ENCODE peak calls at places on chromosomes 13 and 19, in eight cellular contexts. One of them, this sample, is unnamed. For H3K36me3 and H3K4me1, the result is how much of the 10 kb centered on the place peaks cover.

GRCh38 chr19:16315825-16316505 is 8.7 kb upstream of the KLF2 start:
- DNase-seq in heart right ventricle: peak
- DNase-seq in cardiac muscle cell: peak
- DNase-seq in trophoblast cell: peak
- DNase-seq in stomach: no peak
- DNase-seq in astrocyte: peak
- DNase-seq in CD4-positive, CD25-positive, alpha-beta regulatory T cell: no peak
- DNase-seq in heart left ventricle: no peak
- DNase-seq in this sample: no peak

GRCh38 chr19:41951686-41952172 is 7.4 kb downstream of the RABAC1 start:
- DNase-seq in trophoblast cell: peak
- DNase-seq in astrocyte: peak
- DNase-seq in heart right ventricle: peak
- DNase-seq in CD4-positive, CD25-positive, alpha-beta regulatory T cell: peak
- DNase-seq in stomach: peak
- DNase-seq in heart left ventricle: peak
- DNase-seq in cardiac muscle cell: peak
- DNase-seq in this sample: peak

GRCh38 chr19:5803752-5804515 is 933 bp upstream of the NRTN start:
- DNase-seq in CD4-positive, CD25-positive, alpha-beta regulatory T cell: peak
- DNase-seq in heart left ventricle: peak
- DNase-seq in heart right ventricle: peak
- DNase-seq in trophoblast cell: peak
- DNase-seq in cardiac muscle cell: peak
- DNase-seq in astrocyte: peak
- DNase-seq in stomach: peak
- DNase-seq in this sample: peak

GRCh38 chr13:79512950-79513349 is 32.0 kb downstream of the NDFIP2 start:
- DNase-seq in cardiac muscle cell: no peak
- DNase-seq in astrocyte: no peak
- DNase-seq in stomach: no peak
- DNase-seq in heart right ventricle: no peak
- DNase-seq in CD4-positive, CD25-positive, alpha-beta regulatory T cell: no peak
- DNase-seq in heart left ventricle: no peak
- DNase-seq in trophoblast cell: no peak
- DNase-seq in this sample: no peak

GRCh38 chr13:98785405-98785804 is 32.9 kb upstream of the SLC15A1 start:
- DNase-seq in stomach: no peak
- DNase-seq in astrocyte: no peak
- DNase-seq in heart left ventricle: no peak
- DNase-seq in heart right ventricle: no peak
- DNase-seq in trophoblast cell: no peak
- DNase-seq in CD4-positive, CD25-positive, alpha-beta regulatory T cell: no peak
- DNase-seq in cardiac muscle cell: no peak
- DNase-seq in this sample: no peak

GRCh38 chr13:40200273-40200978 is 466.0 kb downstream of the FOXO1 start:
- DNase-seq in heart left ventricle: no peak
- DNase-seq in astrocyte: no peak
- DNase-seq in CD4-positive, CD25-positive, alpha-beta regulatory T cell: no peak
- DNase-seq in heart right ventricle: no peak
- DNase-seq in cardiac muscle cell: no peak
- DNase-seq in trophoblast cell: no peak
- DNase-seq in stomach: no peak
- DNase-seq in this sample: no peak

GRCh38 chr13:26784704-26785639 is 24.4 kb upstream of the GPR12 start:
- DNase-seq in trophoblast cell: no peak
- DNase-seq in heart right ventricle: no peak
- DNase-seq in astrocyte: no peak
- DNase-seq in stomach: no peak
- DNase-seq in CD4-positive, CD25-positive, alpha-beta regulatory T cell: no peak
- DNase-seq in cardiac muscle cell: no peak
- DNase-seq in heart left ventricle: no peak
- DNase-seq in this sample: no peak

GRCh38 chr13:79936368-79937136 is 404.4 kb downstream of the SPRY2 start:
- DNase-seq in cardiac muscle cell: no peak
- DNase-seq in trophoblast cell: peak
- DNase-seq in heart left ventricle: no peak
- DNase-seq in CD4-positive, CD25-positive, alpha-beta regulatory T cell: no peak
- DNase-seq in astrocyte: peak
- DNase-seq in stomach: no peak
- DNase-seq in heart right ventricle: no peak
- DNase-seq in this sample: no peak

GRCh38 chr19:33718668-33719259 is 77.9 kb upstream of the KCTD15 start:
- DNase-seq in trophoblast cell: no peak
- DNase-seq in astrocyte: no peak
- DNase-seq in heart left ventricle: no peak
- DNase-seq in CD4-positive, CD25-positive, alpha-beta regulatory T cell: no peak
- DNase-seq in stomach: no peak
- DNase-seq in heart right ventricle: no peak
- DNase-seq in cardiac muscle cell: no peak
- DNase-seq in this sample: no peak

GRCh38 chr19:3366104-3366760 is at the start of gene NFIC:
- DNase-seq in CD4-positive, CD25-positive, alpha-beta regulatory T cell: no peak
- DNase-seq in stomach: peak
- DNase-seq in heart left ventricle: peak
- DNase-seq in trophoblast cell: peak
- DNase-seq in cardiac muscle cell: peak
- DNase-seq in astrocyte: peak
- DNase-seq in heart right ventricle: peak
- DNase-seq in this sample: peak

GRCh38 chr13:28558126-28558525 is 63.2 kb upstream of the FLT1 start:
- DNase-seq in cardiac muscle cell: no peak
- DNase-seq in heart right ventricle: no peak
- DNase-seq in astrocyte: peak
- DNase-seq in stomach: no peak
- DNase-seq in heart left ventricle: no peak
- DNase-seq in trophoblast cell: no peak
- DNase-seq in CD4-positive, CD25-positive, alpha-beta regulatory T cell: no peak
- DNase-seq in this sample: no peak

GRCh38 chr13:98299243-98299953 is 122.3 kb upstream of the RNF113B start:
- DNase-seq in CD4-positive, CD25-positive, alpha-beta regulatory T cell: no peak
- DNase-seq in heart right ventricle: no peak
- DNase-seq in trophoblast cell: no peak
- DNase-seq in stomach: no peak
- DNase-seq in heart left ventricle: no peak
- DNase-seq in cardiac muscle cell: no peak
- DNase-seq in astrocyte: no peak
- DNase-seq in this sample: no peak

GRCh38 chr13:97441414-97441813 is 7.4 kb downstream of the RAP2A start:
- DNase-seq in trophoblast cell: no peak
- DNase-seq in stomach: no peak
- DNase-seq in cardiac muscle cell: no peak
- DNase-seq in CD4-positive, CD25-positive, alpha-beta regulatory T cell: no peak
- DNase-seq in heart left ventricle: no peak
- DNase-seq in heart right ventricle: no peak
- DNase-seq in astrocyte: no peak
- DNase-seq in this sample: no peak

GRCh38 chr19:18932216-18932841 is 8.7 kb downstream of the HOMER3 start:
- DNase-seq in astrocyte: no peak
- DNase-seq in trophoblast cell: peak
- DNase-seq in stomach: peak
- DNase-seq in heart right ventricle: peak
- DNase-seq in CD4-positive, CD25-positive, alpha-beta regulatory T cell: peak
- DNase-seq in cardiac muscle cell: peak
- DNase-seq in heart left ventricle: peak
- DNase-seq in this sample: peak
- H3K36me3 ChIP-seq in astrocyte: under half
- H3K36me3 ChIP-seq in trophoblast cell: half or more
- H3K36me3 ChIP-seq in stomach: half or more
- H3K36me3 ChIP-seq in heart right ventricle: under half
- H3K36me3 ChIP-seq in CD4-positive, CD25-positive, alpha-beta regulatory T cell: under half
- H3K36me3 ChIP-seq in cardiac muscle cell: under half
- H3K36me3 ChIP-seq in heart left ventricle: under half
- H3K36me3 ChIP-seq in this sample: under half

DNA sequence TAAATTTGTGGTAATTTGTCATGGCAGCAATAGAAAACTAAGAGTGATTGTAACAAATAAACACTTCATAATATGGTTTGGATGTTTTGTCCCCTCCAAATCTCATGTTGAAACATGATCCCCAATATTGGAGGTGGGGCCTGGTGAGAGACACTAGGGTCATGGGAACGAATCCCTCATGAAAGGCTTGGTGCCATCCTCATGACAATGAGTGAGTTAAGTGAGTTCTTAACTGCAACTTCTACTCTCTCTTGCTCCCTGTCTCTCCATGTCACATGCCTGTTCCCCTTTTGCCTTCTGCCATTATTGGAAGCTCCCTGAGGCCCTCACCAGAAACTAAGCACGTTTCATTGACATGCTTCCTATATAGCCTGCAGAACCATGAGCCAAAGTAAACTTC is 1233.2 kb downstream of the OLFM4 start:
- DNase-seq in stomach: no peak
- DNase-seq in cardiac muscle cell: no peak
- DNase-seq in CD4-positive, CD25-positive, alpha-beta regulatory T cell: no peak
- DNase-seq in heart left ventricle: no peak
- DNase-seq in heart right ventricle: no peak
- DNase-seq in trophoblast cell: no peak
- DNase-seq in astrocyte: no peak
- DNase-seq in this sample: no peak
- H3K4me1 ChIP-seq in stomach: under half
- H3K4me1 ChIP-seq in cardiac muscle cell: under half
- H3K4me1 ChIP-seq in CD4-positive, CD25-positive, alpha-beta regulatory T cell: under half
- H3K4me1 ChIP-seq in heart left ventricle: under half
- H3K4me1 ChIP-seq in heart right ventricle: under half
- H3K4me1 ChIP-seq in trophoblast cell: under half
- H3K4me1 ChIP-seq in astrocyte: under half
- H3K4me1 ChIP-seq in this sample: under half

DNA sequence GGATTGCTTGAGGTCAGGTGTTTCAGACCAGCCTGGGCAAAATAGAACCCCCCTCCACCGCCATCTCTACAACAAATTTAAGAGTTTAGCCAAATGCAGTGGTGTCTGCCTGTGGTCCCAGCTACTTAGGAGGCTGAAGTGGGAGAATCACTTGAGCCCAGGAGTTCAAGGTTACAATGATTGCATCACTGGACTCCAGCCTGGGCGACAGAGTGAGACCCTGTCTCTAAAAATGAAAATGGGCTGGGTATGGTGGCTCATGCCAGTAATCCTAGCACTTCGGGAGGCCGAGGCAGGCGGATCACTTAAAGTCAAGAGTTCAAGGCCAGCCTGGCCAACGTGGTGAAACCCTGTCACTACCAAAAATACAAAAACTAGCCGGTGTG is 9.7 kb downstream of the CNN1 start:
- DNase-seq in stomach: no peak
- DNase-seq in heart right ventricle: no peak
- DNase-seq in astrocyte: no peak
- DNase-seq in trophoblast cell: no peak
- DNase-seq in heart left ventricle: no peak
- DNase-seq in CD4-positive, CD25-positive, alpha-beta regulatory T cell: no peak
- DNase-seq in cardiac muscle cell: no peak
- DNase-seq in this sample: no peak
- H3K36me3 ChIP-seq in stomach: half or more
- H3K36me3 ChIP-seq in heart right ventricle: under half
- H3K36me3 ChIP-seq in astrocyte: under half
- H3K36me3 ChIP-seq in trophoblast cell: half or more
- H3K36me3 ChIP-seq in heart left ventricle: under half
- H3K36me3 ChIP-seq in CD4-positive, CD25-positive, alpha-beta regulatory T cell: under half
- H3K36me3 ChIP-seq in cardiac muscle cell: under half
- H3K36me3 ChIP-seq in this sample: under half

GRCh38 chr19:19599190-19599535 is 19.3 kb downstream of the PBX4 start:
- DNase-seq in trophoblast cell: no peak
- DNase-seq in heart left ventricle: no peak
- DNase-seq in heart right ventricle: no peak
- DNase-seq in CD4-positive, CD25-positive, alpha-beta regulatory T cell: no peak
- DNase-seq in astrocyte: no peak
- DNase-seq in stomach: no peak
- DNase-seq in cardiac muscle cell: no peak
- DNase-seq in this sample: no peak
- H3K4me1 ChIP-seq in trophoblast cell: under half
- H3K4me1 ChIP-seq in heart left ventricle: under half
- H3K4me1 ChIP-seq in heart right ventricle: under half
- H3K4me1 ChIP-seq in CD4-positive, CD25-positive, alpha-beta regulatory T cell: half or more
- H3K4me1 ChIP-seq in astrocyte: under half
- H3K4me1 ChIP-seq in stomach: under half
- H3K4me1 ChIP-seq in cardiac muscle cell: under half
- H3K4me1 ChIP-seq in this sample: under half

GRCh38 chr19:48481191-48481500 is 12.0 kb downstream of the CYTH2 start:
- DNase-seq in stomach: no peak
- DNase-seq in heart left ventricle: no peak
- DNase-seq in astrocyte: peak
- DNase-seq in trophoblast cell: no peak
- DNase-seq in cardiac muscle cell: no peak
- DNase-seq in heart right ventricle: no peak
- DNase-seq in CD4-positive, CD25-positive, alpha-beta regulatory T cell: no peak
- DNase-seq in this sample: no peak

GRCh38 chr19:48478339-48479061 is 9.3 kb downstream of the CYTH2 start:
- DNase-seq in trophoblast cell: no peak
- DNase-seq in cardiac muscle cell: no peak
- DNase-seq in heart right ventricle: no peak
- DNase-seq in heart left ventricle: peak
- DNase-seq in stomach: no peak
- DNase-seq in astrocyte: no peak
- DNase-seq in CD4-positive, CD25-positive, alpha-beta regulatory T cell: no peak
- DNase-seq in this sample: no peak

GRCh38 chr19:48480476-48481190 is 11.5 kb downstream of the CYTH2 start:
- DNase-seq in CD4-positive, CD25-positive, alpha-beta regulatory T cell: peak
- DNase-seq in stomach: no peak
- DNase-seq in heart right ventricle: peak
- DNase-seq in astrocyte: no peak
- DNase-seq in cardiac muscle cell: no peak
- DNase-seq in trophoblast cell: no peak
- DNase-seq in heart left ventricle: peak
- DNase-seq in this sample: peak

GRCh38 chr19:48480151-48480475 is 10.9 kb downstream of the CYTH2 start:
- DNase-seq in astrocyte: no peak
- DNase-seq in trophoblast cell: no peak
- DNase-seq in stomach: peak
- DNase-seq in CD4-positive, CD25-positive, alpha-beta regulatory T cell: no peak
- DNase-seq in cardiac muscle cell: no peak
- DNase-seq in heart left ventricle: peak
- DNase-seq in heart right ventricle: peak
- DNase-seq in this sample: peak

DNA sequence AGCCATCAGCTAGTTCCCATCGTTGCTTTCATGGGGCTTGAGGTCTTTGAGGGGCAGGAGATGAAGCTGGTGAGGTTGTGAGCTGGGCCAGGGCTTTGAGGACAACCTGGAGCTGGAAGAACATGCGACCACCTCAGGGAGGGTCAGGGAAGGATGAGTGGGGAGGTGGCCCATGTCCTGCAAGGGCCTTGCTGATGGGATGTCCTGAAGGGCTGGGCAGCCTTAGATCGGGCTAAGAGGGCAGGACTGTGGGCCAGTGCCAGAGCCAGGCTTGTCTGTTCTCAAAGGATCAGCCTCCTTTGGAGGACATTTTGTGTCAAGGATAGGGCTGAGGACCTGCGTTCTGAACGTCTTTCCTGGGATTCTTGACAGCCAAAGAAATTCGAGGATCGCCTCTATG is 10.5 kb downstream of the CYTH2 start:
- DNase-seq in astrocyte: no peak
- DNase-seq in cardiac muscle cell: no peak
- DNase-seq in stomach: no peak
- DNase-seq in heart left ventricle: peak
- DNase-seq in trophoblast cell: no peak
- DNase-seq in CD4-positive, CD25-positive, alpha-beta regulatory T cell: no peak
- DNase-seq in heart right ventricle: no peak
- DNase-seq in this sample: peak
- H3K36me3 ChIP-seq in astrocyte: under half
- H3K36me3 ChIP-seq in cardiac muscle cell: under half
- H3K36me3 ChIP-seq in stomach: under half
- H3K36me3 ChIP-seq in heart left ventricle: under half
- H3K36me3 ChIP-seq in trophoblast cell: half or more
- H3K36me3 ChIP-seq in CD4-positive, CD25-positive, alpha-beta regulatory T cell: under half
- H3K36me3 ChIP-seq in heart right ventricle: under half
- H3K36me3 ChIP-seq in this sample: under half

GRCh38 chr19:2240881-2241760 is 4.5 kb downstream of the SF3A2 start:
- DNase-seq in astrocyte: no peak
- DNase-seq in CD4-positive, CD25-positive, alpha-beta regulatory T cell: no peak
- DNase-seq in trophoblast cell: peak
- DNase-seq in cardiac muscle cell: no peak
- DNase-seq in heart left ventricle: no peak
- DNase-seq in stomach: no peak
- DNase-seq in heart right ventricle: no peak
- DNase-seq in this sample: no peak
- H3K4me1 ChIP-seq in astrocyte: under half
- H3K4me1 ChIP-seq in CD4-positive, CD25-positive, alpha-beta regulatory T cell: half or more
- H3K4me1 ChIP-seq in trophoblast cell: under half
- H3K4me1 ChIP-seq in cardiac muscle cell: under half
- H3K4me1 ChIP-seq in heart left ventricle: half or more
- H3K4me1 ChIP-seq in stomach: half or more
- H3K4me1 ChIP-seq in heart right ventricle: half or more
- H3K4me1 ChIP-seq in this sample: half or more

This sample was measured in mucosa of descending colon.